ENCODE peak calls at places on chromosomes 5 and 9, in nine cellular contexts. One of them, this sample, is unnamed.

GRCh38 chr9:127853312-127854168 is 918 bp downstream of the ENG start:
- DNase-seq in SK-N-MC: no peak
- DNase-seq in endothelial cell of umbilical vein: peak; percentile 20
- DNase-seq in prostate gland: no peak
- DNase-seq in sigmoid colon: no peak
- DNase-seq in spleen: no peak
- DNase-seq in GM12892: no peak
- DNase-seq in HL-60: peak; percentile 38
- DNase-seq in HCT116: no peak
- DNase-seq in this sample: no peak

GRCh38 chr5:177478711-177479646 is 5.5 kb upstream of the DBN1 start:
- DNase-seq in spleen: peak; percentile 88
- DNase-seq in sigmoid colon: peak; percentile 97
- DNase-seq in endothelial cell of umbilical vein: no peak
- DNase-seq in GM12892: no peak
- DNase-seq in HL-60: peak; percentile 79
- DNase-seq in SK-N-MC: no peak
- DNase-seq in prostate gland: peak; percentile 82
- DNase-seq in HCT116: no peak
- DNase-seq in this sample: peak; percentile 92

GRCh38 chr5:140633081-140633471 is at the start of gene CD14:
- DNase-seq in endothelial cell of umbilical vein: no peak
- DNase-seq in prostate gland: no peak
- DNase-seq in spleen: peak; percentile 81
- DNase-seq in sigmoid colon: peak; percentile 81
- DNase-seq in HL-60: peak; percentile 49
- DNase-seq in HCT116: no peak
- DNase-seq in SK-N-MC: no peak
- DNase-seq in GM12892: no peak
- DNase-seq in this sample: peak; percentile 82

GRCh38 chr5:138754699-138755057 is 1.5 kb downstream of the CTNNA1 start:
- DNase-seq in HCT116: peak; percentile 39
- DNase-seq in endothelial cell of umbilical vein: no peak
- DNase-seq in spleen: no peak
- DNase-seq in HL-60: no peak
- DNase-seq in GM12892: no peak
- DNase-seq in sigmoid colon: no peak
- DNase-seq in prostate gland: no peak
- DNase-seq in SK-N-MC: no peak
- DNase-seq in this sample: peak; percentile 73

GRCh38 chr5:135215617-135215995 is 181.6 kb upstream of the PITX1 start:
- DNase-seq in prostate gland: no peak
- DNase-seq in GM12892: no peak
- DNase-seq in SK-N-MC: no peak
- DNase-seq in sigmoid colon: no peak
- DNase-seq in endothelial cell of umbilical vein: no peak
- DNase-seq in HCT116: no peak
- DNase-seq in spleen: peak; percentile 40
- DNase-seq in HL-60: no peak
- DNase-seq in this sample: peak; percentile 27

GRCh38 chr9:94906713-94907112 is 180.2 kb downstream of the AOPEP start:
- DNase-seq in HCT116: no peak
- DNase-seq in endothelial cell of umbilical vein: no peak
- DNase-seq in prostate gland: no peak
- DNase-seq in spleen: no peak
- DNase-seq in SK-N-MC: no peak
- DNase-seq in sigmoid colon: no peak
- DNase-seq in GM12892: no peak
- DNase-seq in HL-60: no peak
- DNase-seq in this sample: no peak

GRCh38 chr5:15620501-15620900 is 120.5 kb downstream of the FBXL7 start:
- DNase-seq in GM12892: no peak
- DNase-seq in HCT116: no peak
- DNase-seq in endothelial cell of umbilical vein: peak; percentile 75
- DNase-seq in SK-N-MC: no peak
- DNase-seq in spleen: no peak
- DNase-seq in sigmoid colon: no peak
- DNase-seq in prostate gland: no peak
- DNase-seq in HL-60: no peak
- DNase-seq in this sample: peak; percentile 76

GRCh38 chr5:126414874-126415502 is 8.2 kb upstream of the GRAMD2B start:
- DNase-seq in prostate gland: peak; percentile 40
- DNase-seq in spleen: no peak
- DNase-seq in SK-N-MC: no peak
- DNase-seq in GM12892: no peak
- DNase-seq in HCT116: no peak
- DNase-seq in endothelial cell of umbilical vein: peak; percentile 45
- DNase-seq in HL-60: no peak
- DNase-seq in sigmoid colon: peak; percentile 80
- DNase-seq in this sample: no peak

GRCh38 chr5:171850354-171850947 is 64.8 kb downstream of the SMIM23 start:
- DNase-seq in sigmoid colon: no peak
- DNase-seq in endothelial cell of umbilical vein: no peak
- DNase-seq in prostate gland: no peak
- DNase-seq in HCT116: peak; percentile 31
- DNase-seq in spleen: no peak
- DNase-seq in SK-N-MC: no peak
- DNase-seq in GM12892: no peak
- DNase-seq in HL-60: no peak
- DNase-seq in this sample: no peak

GRCh38 chr9:114487607-114488300 is 17.5 kb downstream of the WHRN start:
- DNase-seq in HL-60: peak; percentile 41
- DNase-seq in GM12892: no peak
- DNase-seq in endothelial cell of umbilical vein: peak; percentile 70
- DNase-seq in HCT116: peak; percentile 57
- DNase-seq in prostate gland: peak; percentile 77
- DNase-seq in spleen: peak; percentile 73
- DNase-seq in SK-N-MC: no peak
- DNase-seq in sigmoid colon: peak; percentile 80
- DNase-seq in this sample: no peak

GRCh38 chr5:28077291-28078240 is 1039.2 kb upstream of the CDH9 start:
- DNase-seq in prostate gland: no peak
- DNase-seq in endothelial cell of umbilical vein: no peak
- DNase-seq in SK-N-MC: no peak
- DNase-seq in GM12892: no peak
- DNase-seq in spleen: peak; percentile 66
- DNase-seq in HL-60: no peak
- DNase-seq in sigmoid colon: no peak
- DNase-seq in HCT116: no peak
- DNase-seq in this sample: no peak

GRCh38 chr5:39427225-39427624 is 2.4 kb upstream of the DAB2 start:
- DNase-seq in GM12892: no peak
- DNase-seq in HL-60: no peak
- DNase-seq in endothelial cell of umbilical vein: no peak
- DNase-seq in prostate gland: no peak
- DNase-seq in HCT116: no peak
- DNase-seq in sigmoid colon: no peak
- DNase-seq in spleen: no peak
- DNase-seq in SK-N-MC: no peak
- DNase-seq in this sample: no peak

GRCh38 chr5:39422886-39423285 is 1.9 kb downstream of the DAB2 start:
- DNase-seq in prostate gland: no peak
- DNase-seq in HL-60: no peak
- DNase-seq in HCT116: no peak
- DNase-seq in SK-N-MC: no peak
- DNase-seq in endothelial cell of umbilical vein: peak; percentile 52
- DNase-seq in GM12892: no peak
- DNase-seq in spleen: no peak
- DNase-seq in sigmoid colon: no peak
- DNase-seq in this sample: no peak

GRCh38 chr5:39426136-39426535 is 1.4 kb upstream of the DAB2 start:
- DNase-seq in spleen: no peak
- DNase-seq in sigmoid colon: no peak
- DNase-seq in endothelial cell of umbilical vein: no peak
- DNase-seq in SK-N-MC: no peak
- DNase-seq in GM12892: no peak
- DNase-seq in HCT116: no peak
- DNase-seq in prostate gland: no peak
- DNase-seq in HL-60: no peak
- DNase-seq in this sample: no peak

GRCh38 chr5:39423331-39423751 is 1.4 kb downstream of the DAB2 start:
- DNase-seq in sigmoid colon: no peak
- DNase-seq in SK-N-MC: no peak
- DNase-seq in prostate gland: no peak
- DNase-seq in GM12892: no peak
- DNase-seq in HL-60: no peak
- DNase-seq in spleen: no peak
- DNase-seq in HCT116: no peak
- DNase-seq in endothelial cell of umbilical vein: peak; percentile 53
- DNase-seq in this sample: no peak

DNA sequence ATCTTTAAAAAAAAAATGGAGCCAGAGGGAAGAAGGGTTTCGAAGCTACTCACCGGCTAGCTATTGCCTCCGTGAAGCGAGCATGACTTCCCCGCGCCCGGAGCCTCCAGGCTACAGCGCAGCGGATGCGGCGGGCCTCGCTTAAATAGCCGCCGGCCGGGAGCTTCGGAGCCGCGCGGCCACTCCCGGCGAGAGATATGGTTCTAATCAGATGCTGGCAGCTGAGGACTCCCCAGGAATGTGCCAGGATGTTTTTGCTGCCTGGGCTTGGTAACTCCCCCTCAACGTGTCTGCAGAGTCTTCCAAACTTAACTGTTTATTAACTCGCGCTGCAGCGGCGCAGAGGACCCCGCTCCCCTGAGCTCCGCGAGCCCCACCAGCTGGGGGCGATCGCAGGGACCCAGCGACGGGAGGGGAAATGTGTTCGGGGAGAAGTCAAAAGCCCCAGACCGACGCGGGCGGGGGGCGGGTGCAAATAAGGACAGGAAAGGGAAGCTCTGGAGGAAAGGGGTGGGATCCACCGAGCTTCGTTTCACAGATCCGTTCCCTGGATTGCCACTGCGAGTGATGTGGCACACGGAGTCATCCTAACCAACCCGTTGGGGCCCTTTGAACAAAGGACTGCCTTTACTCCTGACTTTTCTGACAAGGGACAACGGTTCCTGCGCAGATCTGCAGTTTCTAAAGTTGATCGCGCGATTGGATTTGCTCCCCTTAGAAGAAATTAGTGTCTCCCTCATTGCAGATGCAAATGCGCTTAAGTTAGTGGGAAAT is at the start of gene DAB2:
- DNase-seq in endothelial cell of umbilical vein: peak; percentile 99
- DNase-seq in GM12892: no peak
- DNase-seq in HL-60: peak; percentile 26
- DNase-seq in prostate gland: peak; percentile 36
- DNase-seq in HCT116: peak; percentile 69
- DNase-seq in spleen: peak; percentile 91
- DNase-seq in sigmoid colon: peak; percentile 92
- DNase-seq in SK-N-MC: no peak
- DNase-seq in this sample: peak; percentile 92
- TF ChIP-seq POLR2AphosphoS5 in endothelial cell of umbilical vein: peak; percentile 71
- TF ChIP-seq POLR2AphosphoS5 in GM12892: no peak
- TF ChIP-seq POLR2AphosphoS5 in HL-60: no peak
- TF ChIP-seq POLR2AphosphoS5 in prostate gland: peak; percentile 51
- TF ChIP-seq POLR2AphosphoS5 in HCT116: peak; percentile 58
- TF ChIP-seq POLR2AphosphoS5 in spleen: peak; percentile 85
- TF ChIP-seq POLR2AphosphoS5 in sigmoid colon: peak; percentile 29
- TF ChIP-seq POLR2AphosphoS5 in SK-N-MC: peak; percentile 55
- TF ChIP-seq POLR2AphosphoS5 in this sample: peak; percentile 44

GRCh38 chr9:136011703-136012496 is 50.7 kb upstream of the UBAC1 start:
- DNase-seq in HCT116: no peak
- DNase-seq in prostate gland: no peak
- DNase-seq in SK-N-MC: no peak
- DNase-seq in sigmoid colon: peak; percentile 94
- DNase-seq in spleen: peak; percentile 87
- DNase-seq in HL-60: no peak
- DNase-seq in endothelial cell of umbilical vein: peak; percentile 70
- DNase-seq in GM12892: no peak
- DNase-seq in this sample: no peak
- TF ChIP-seq POLR2AphosphoS5 in HCT116: no peak
- TF ChIP-seq POLR2AphosphoS5 in prostate gland: peak; percentile 27
- TF ChIP-seq POLR2AphosphoS5 in SK-N-MC: no peak
- TF ChIP-seq POLR2AphosphoS5 in sigmoid colon: peak; percentile 46
- TF ChIP-seq POLR2AphosphoS5 in spleen: peak; percentile 58
- TF ChIP-seq POLR2AphosphoS5 in HL-60: no peak
- TF ChIP-seq POLR2AphosphoS5 in endothelial cell of umbilical vein: peak; percentile 50
- TF ChIP-seq POLR2AphosphoS5 in GM12892: no peak
- TF ChIP-seq POLR2AphosphoS5 in this sample: peak; percentile 58

DNA sequence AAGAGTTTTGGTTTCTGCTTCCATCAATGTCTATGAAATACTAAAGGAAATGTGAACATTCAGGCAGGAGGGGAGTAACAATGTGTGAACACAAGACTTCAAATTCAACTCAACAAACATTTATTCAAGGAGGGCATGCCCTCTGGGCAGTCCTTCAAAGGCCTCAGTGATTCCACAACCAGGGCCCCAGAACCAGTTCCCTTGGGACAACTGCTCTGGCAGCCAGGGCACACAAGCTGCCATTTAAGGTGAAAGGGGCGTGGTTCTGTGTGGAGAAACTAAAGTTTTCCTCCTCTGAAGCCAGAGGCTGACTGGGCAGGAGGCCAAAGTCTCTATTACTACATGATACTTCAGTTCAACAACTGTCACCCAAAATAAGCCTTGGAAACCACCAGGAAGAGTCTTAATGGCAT is 3.2 kb downstream of the RBM18 start:
- DNase-seq in prostate gland: peak; percentile 30
- DNase-seq in HCT116: no peak
- DNase-seq in SK-N-MC: no peak
- DNase-seq in HL-60: peak; percentile 22
- DNase-seq in spleen: no peak
- DNase-seq in GM12892: no peak
- DNase-seq in endothelial cell of umbilical vein: peak; percentile 31
- DNase-seq in sigmoid colon: peak; percentile 84
- DNase-seq in this sample: peak; percentile 77
- TF ChIP-seq POLR2AphosphoS5 in prostate gland: peak; percentile 12
- TF ChIP-seq POLR2AphosphoS5 in HCT116: no peak
- TF ChIP-seq POLR2AphosphoS5 in SK-N-MC: no peak
- TF ChIP-seq POLR2AphosphoS5 in HL-60: no peak
- TF ChIP-seq POLR2AphosphoS5 in spleen: no peak
- TF ChIP-seq POLR2AphosphoS5 in GM12892: no peak
- TF ChIP-seq POLR2AphosphoS5 in endothelial cell of umbilical vein: no peak
- TF ChIP-seq POLR2AphosphoS5 in sigmoid colon: no peak
- TF ChIP-seq POLR2AphosphoS5 in this sample: no peak

GRCh38 chr9:106420511-106420944 is 442.4 kb upstream of the ZNF462 start:
- DNase-seq in HCT116: no peak
- DNase-seq in spleen: no peak
- DNase-seq in endothelial cell of umbilical vein: no peak
- DNase-seq in GM12892: no peak
- DNase-seq in sigmoid colon: no peak
- DNase-seq in HL-60: no peak
- DNase-seq in SK-N-MC: no peak
- DNase-seq in prostate gland: no peak
- DNase-seq in this sample: no peak

GRCh38 chr9:106423575-106423974 is 439.4 kb upstream of the ZNF462 start:
- DNase-seq in endothelial cell of umbilical vein: no peak
- DNase-seq in prostate gland: no peak
- DNase-seq in SK-N-MC: no peak
- DNase-seq in HL-60: no peak
- DNase-seq in GM12892: no peak
- DNase-seq in spleen: no peak
- DNase-seq in sigmoid colon: no peak
- DNase-seq in HCT116: no peak
- DNase-seq in this sample: no peak

GRCh38 chr9:106419737-106420136 is 443.2 kb upstream of the ZNF462 start:
- DNase-seq in sigmoid colon: no peak
- DNase-seq in HCT116: no peak
- DNase-seq in HL-60: no peak
- DNase-seq in endothelial cell of umbilical vein: no peak
- DNase-seq in prostate gland: no peak
- DNase-seq in GM12892: no peak
- DNase-seq in SK-N-MC: no peak
- DNase-seq in spleen: no peak
- DNase-seq in this sample: no peak

GRCh38 chr9:106417685-106418084 is 445.3 kb upstream of the ZNF462 start:
- DNase-seq in prostate gland: no peak
- DNase-seq in spleen: no peak
- DNase-seq in HCT116: no peak
- DNase-seq in SK-N-MC: no peak
- DNase-seq in endothelial cell of umbilical vein: no peak
- DNase-seq in HL-60: no peak
- DNase-seq in sigmoid colon: no peak
- DNase-seq in GM12892: no peak
- DNase-seq in this sample: no peak

GRCh38 chr9:106421772-106422171 is 441.2 kb upstream of the ZNF462 start:
- DNase-seq in prostate gland: no peak
- DNase-seq in GM12892: no peak
- DNase-seq in HL-60: no peak
- DNase-seq in spleen: no peak
- DNase-seq in sigmoid colon: no peak
- DNase-seq in HCT116: no peak
- DNase-seq in endothelial cell of umbilical vein: no peak
- DNase-seq in SK-N-MC: no peak
- DNase-seq in this sample: no peak
- TF ChIP-seq POLR2AphosphoS5 in prostate gland: no peak
- TF ChIP-seq POLR2AphosphoS5 in GM12892: no peak
- TF ChIP-seq POLR2AphosphoS5 in HL-60: no peak
- TF ChIP-seq POLR2AphosphoS5 in spleen: no peak
- TF ChIP-seq POLR2AphosphoS5 in sigmoid colon: no peak
- TF ChIP-seq POLR2AphosphoS5 in HCT116: no peak
- TF ChIP-seq POLR2AphosphoS5 in endothelial cell of umbilical vein: no peak
- TF ChIP-seq POLR2AphosphoS5 in SK-N-MC: no peak
- TF ChIP-seq POLR2AphosphoS5 in this sample: no peak